ENCODE peak calls at places on chromosome 21, in eight cellular contexts. V is fibroblast of mammary gland, L is H9, D is fibroblast of pulmonary artery, H is heart right ventricle, Z is Panc1, I is tibial nerve, X is suprapubic skin. R is an unnamed sample.

GRCh38 chr21:15543473-15543872 is 186.3 kb upstream of the USP25 start:
- DNase-seq in L (no peak), I (no peak), V (no peak), X (no peak), H (no peak), D (no peak), Z (no peak), R (no peak)

GRCh38 chr21:36419996-36420395 is 34.8 kb downstream of the CHAF1B start:
- DNase-seq in L (peak), X (peak), Z (no peak), D (peak), V (peak), I (peak), H (peak), R (peak)

GRCh38 chr21:23471877-23472276 is 2135.4 kb downstream of the MRPL39 start:
- DNase-seq in I (no peak), D (no peak), X (no peak), V (no peak), L (no peak), H (no peak), Z (no peak), R (no peak)

GRCh38 chr21:31952828-31953227 is 80.0 kb downstream of the HUNK start:
- DNase-seq in I (no peak), X (no peak), V (no peak), D (no peak), H (no peak), L (no peak), Z (no peak), R (no peak)

GRCh38 chr21:33028759-33029511 is 3.2 kb downstream of the OLIG2 start:
- DNase-seq in Z (no peak), I (no peak), L (peak), D (no peak), X (no peak), H (no peak), V (no peak), R (peak)

GRCh38 chr21:15164678-15165303 is 100.0 kb upstream of the NRIP1 start:
- DNase-seq in Z (no peak), I (no peak), X (no peak), L (no peak), H (no peak), V (peak), D (peak), R (no peak)

GRCh38 chr21:16179732-16180131 is 449.9 kb downstream of the USP25 start:
- DNase-seq in L (no peak), D (no peak), V (no peak), X (no peak), Z (no peak), H (no peak), I (no peak), R (no peak)

GRCh38 chr21:35211767-35212166 is 162.7 kb upstream of the RUNX1 start:
- DNase-seq in X (no peak), V (peak), Z (no peak), L (no peak), H (no peak), D (no peak), I (no peak), R (no peak)

GRCh38 chr21:27476696-27477095 is 509.8 kb upstream of the ADAMTS5 start:
- DNase-seq in D (peak), X (no peak), I (no peak), Z (no peak), L (no peak), V (peak), H (no peak), R (no peak)

GRCh38 chr21:35711661-35712060 is 348.7 kb downstream of the SETD4 start:
- DNase-seq in V (no peak), H (no peak), D (no peak), Z (no peak), I (no peak), L (no peak), X (no peak), R (no peak)

GRCh38 chr21:21439761-21440160 is 441.6 kb downstream of the NCAM2 start:
- DNase-seq in V (peak), I (no peak), D (peak), H (no peak), L (no peak), Z (no peak), X (no peak), R (no peak)

GRCh38 chr21:32325706-32326105 is 27.1 kb downstream of the MRAP start:
- DNase-seq in H (no peak), Z (no peak), I (no peak), L (no peak), D (no peak), V (no peak), X (no peak), R (no peak)

GRCh38 chr21:35254752-35255138 is 205.6 kb upstream of the RUNX1 start:
- DNase-seq in L (no peak), D (no peak), X (no peak), Z (no peak), I (no peak), H (no peak), V (no peak), R (no peak)

GRCh38 chr21:14581902-14582457 is 35.9 kb upstream of the SAMSN1 start:
- DNase-seq in Z (no peak), V (no peak), I (no peak), X (no peak), H (no peak), L (no peak), D (no peak), R (no peak)

GRCh38 chr21:15379776-15380175 is 315.0 kb upstream of the NRIP1 start:
- DNase-seq in L (no peak), D (peak), I (no peak), Z (no peak), V (no peak), X (no peak), H (no peak), R (no peak)

DNA sequence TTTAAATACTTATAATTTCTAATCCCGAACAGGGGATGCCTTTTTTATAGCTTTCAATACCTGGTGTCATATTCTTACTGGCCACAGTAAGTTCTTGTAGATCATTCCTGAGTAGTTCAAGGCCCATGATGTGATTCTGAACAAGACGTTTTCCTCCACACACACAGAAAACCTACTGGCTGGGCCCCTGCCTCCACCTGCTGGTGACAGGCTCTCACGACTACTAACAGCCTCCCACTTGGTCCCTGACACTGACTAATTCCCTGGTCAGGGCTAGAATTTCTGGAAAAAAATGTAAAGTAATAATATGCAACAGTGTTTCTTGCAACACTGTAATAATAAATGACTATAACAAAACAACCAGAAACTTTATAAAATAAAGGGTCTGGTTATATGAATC is 50.4 kb upstream of the RIPK4 start:
- DNase-seq in D (peak), X (peak), H (no peak), V (peak), Z (no peak), L (peak), I (peak), R (peak)
- TF ChIP-seq CTCF in D (peak), X (peak), H (peak), V (peak), Z (peak), L (peak), I (peak), R (no peak)

DNA sequence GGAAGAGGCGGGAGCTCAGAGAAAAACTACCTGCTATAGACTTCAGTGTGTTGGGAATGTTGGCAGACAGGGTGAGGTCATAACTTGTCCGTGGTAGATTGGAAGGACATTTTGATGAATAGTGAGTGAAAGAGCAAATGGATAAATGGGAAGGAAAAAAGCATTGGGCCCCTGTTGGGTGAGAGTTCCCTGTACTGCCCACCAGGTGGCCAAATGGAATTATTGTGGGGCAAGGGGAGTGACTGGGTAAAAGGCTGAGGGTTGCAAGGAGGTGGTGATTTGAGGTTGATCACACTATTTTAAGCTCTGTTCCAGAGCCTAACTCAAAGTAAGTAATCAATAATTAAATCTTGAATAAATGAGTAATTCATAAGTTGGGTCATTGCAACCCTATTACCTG is 60.4 kb downstream of the MRPS6 start:
- DNase-seq in H (no peak), V (no peak), X (no peak), Z (no peak), L (no peak), I (no peak), D (no peak), R (no peak)
- TF ChIP-seq CTCF in H (no peak), V (peak), X (no peak), Z (peak), L (peak), I (no peak), D (peak), R (peak)

GRCh38 chr21:43611598-43612369 is 47.5 kb downstream of the HSF2BP start:
- DNase-seq in I (peak), X (no peak), H (peak), D (peak), V (peak), L (peak), Z (no peak), R (peak)
- TF ChIP-seq CTCF in I (peak), X (peak), H (peak), D (peak), V (peak), L (peak), Z (peak), R (no peak)

DNA sequence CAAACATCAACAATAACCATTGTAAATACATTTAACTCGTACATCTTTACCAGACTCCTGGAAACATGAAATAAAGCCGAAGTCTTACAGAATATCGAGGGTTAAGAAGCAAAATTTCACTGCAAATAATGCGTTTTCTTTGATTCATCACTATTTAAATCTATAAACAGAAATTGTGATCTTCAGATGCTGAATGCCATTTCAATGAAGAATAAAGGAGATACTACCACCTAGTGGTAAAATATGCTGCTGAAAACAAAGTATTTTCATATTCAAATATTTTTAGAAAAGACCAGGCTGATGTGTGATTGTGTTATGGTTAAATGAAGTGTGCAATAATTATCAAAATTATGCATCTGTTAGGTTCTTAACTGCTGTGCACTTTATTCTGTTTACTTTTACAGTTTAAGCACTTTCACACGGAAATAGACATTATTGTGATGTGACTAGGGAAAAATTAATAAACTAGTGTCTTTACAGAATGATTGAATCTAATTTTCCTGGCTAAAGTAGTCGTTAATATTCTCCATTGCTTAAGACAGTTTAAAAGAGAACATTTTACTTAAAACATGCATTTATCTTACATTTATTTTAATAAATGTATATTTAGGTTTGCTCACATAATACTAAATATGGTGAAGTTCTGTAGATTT is 1093.1 kb downstream of the MRPL39 start:
- DNase-seq in L (no peak), Z (peak), V (no peak), I (no peak), X (no peak), H (no peak), D (peak), R (no peak)
- TF ChIP-seq CTCF in L (peak), Z (peak), V (peak), I (peak), X (no peak), H (peak), D (peak), R (peak)

GRCh38 chr21:37566790-37567725 is 200.5 kb downstream of the DYRK1A start:
- DNase-seq in D (peak), X (no peak), H (no peak), Z (no peak), L (no peak), V (no peak), I (no peak), R (no peak)

GRCh38 chr21:37564341-37564923 is 197.9 kb downstream of the DYRK1A start:
- DNase-seq in V (peak), X (peak), D (peak), H (peak), L (peak), I (peak), Z (peak), R (peak)

GRCh38 chr21:37563641-37564340 is 197.2 kb downstream of the DYRK1A start:
- DNase-seq in H (peak), X (peak), D (peak), V (peak), Z (peak), I (peak), L (peak), R (peak)

GRCh38 chr21:37564924-37565529 is 198.5 kb downstream of the DYRK1A start:
- DNase-seq in I (no peak), H (no peak), Z (no peak), L (no peak), X (no peak), V (no peak), D (no peak), R (no peak)

GRCh38 chr21:37565530-37566223 is 199.1 kb downstream of the DYRK1A start:
- DNase-seq in D (no peak), H (no peak), X (no peak), Z (no peak), L (no peak), I (no peak), V (peak), R (no peak)
- TF ChIP-seq CTCF in D (no peak), H (no peak), X (no peak), Z (no peak), L (no peak), I (no peak), V (no peak), R (no peak)

GRCh38 chr21:45959779-45960390 is 21.7 kb upstream of the COL6A1 start:
- DNase-seq in V (no peak), D (no peak), I (no peak), X (peak), Z (no peak), L (no peak), H (no peak), R (no peak)
- TF ChIP-seq CTCF in V (no peak), D (no peak), I (no peak), X (no peak), Z (no peak), L (no peak), H (no peak), R (no peak)

DNA sequence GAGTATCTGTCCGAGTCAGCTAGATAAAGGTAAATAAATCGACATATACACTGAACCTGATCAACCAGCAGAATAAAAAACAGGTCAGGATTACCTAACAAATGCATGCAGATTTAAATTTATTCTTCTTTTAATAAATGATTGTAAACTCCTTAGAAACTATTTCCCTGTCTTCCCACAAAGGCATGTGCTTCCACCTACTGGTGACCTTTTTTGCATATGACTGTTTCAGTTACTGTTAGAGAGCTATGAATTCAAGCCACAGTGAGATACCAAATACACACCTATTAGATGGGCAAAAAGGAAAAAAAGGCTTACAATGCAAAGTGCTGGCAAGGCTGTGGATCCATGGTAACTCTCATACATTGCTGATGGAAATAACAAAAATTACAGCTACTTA is 957.4 kb upstream of the NCAM2 start:
- DNase-seq in I (no peak), H (no peak), L (no peak), X (no peak), D (no peak), Z (no peak), V (no peak), R (no peak)
- TF ChIP-seq CTCF in I (no peak), H (peak), L (peak), X (no peak), D (no peak), Z (peak), V (no peak), R (no peak)

GRCh38 chr21:25361097-25361496 is 246.2 kb downstream of the MRPL39 start:
- DNase-seq in D (no peak), X (no peak), V (no peak), Z (no peak), I (no peak), L (no peak), H (no peak), R (no peak)

GRCh38 chr21:25359724-25360123 is 247.6 kb downstream of the MRPL39 start:
- DNase-seq in Z (no peak), X (no peak), H (no peak), I (no peak), V (peak), D (no peak), L (no peak), R (no peak)

GRCh38 chr21:25361765-25362164 is 245.5 kb downstream of the MRPL39 start:
- DNase-seq in I (no peak), Z (no peak), X (no peak), D (no peak), H (no peak), L (no peak), V (no peak), R (no peak)

GRCh38 chr21:25362375-25363267 is 244.7 kb downstream of the MRPL39 start:
- DNase-seq in Z (no peak), D (no peak), X (no peak), I (no peak), L (no peak), H (no peak), V (no peak), R (peak)

DNA sequence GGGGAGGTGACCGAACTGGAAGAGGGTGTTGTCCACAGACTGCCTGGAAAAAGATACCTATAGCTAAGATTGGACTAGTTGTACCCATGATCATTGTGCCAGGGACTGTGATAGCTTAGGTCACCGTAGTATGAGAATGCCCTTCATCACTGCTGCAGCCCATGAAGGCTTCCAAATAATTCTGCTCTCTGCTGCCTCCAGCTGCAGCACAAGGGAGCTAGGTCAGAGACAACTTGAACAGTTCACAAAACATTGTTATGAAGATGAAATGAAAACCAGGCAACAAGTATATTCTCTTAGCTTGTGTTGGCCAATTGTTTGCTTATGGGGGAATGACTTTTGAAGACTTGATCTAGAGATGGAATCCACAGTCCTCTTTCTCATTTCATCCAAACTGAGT is 246.7 kb downstream of the MRPL39 start:
- DNase-seq in I (no peak), X (no peak), D (no peak), V (peak), L (no peak), Z (no peak), H (no peak), R (peak)
- TF ChIP-seq CTCF in I (no peak), X (no peak), D (peak), V (peak), L (peak), Z (peak), H (no peak), R (peak)

DNA sequence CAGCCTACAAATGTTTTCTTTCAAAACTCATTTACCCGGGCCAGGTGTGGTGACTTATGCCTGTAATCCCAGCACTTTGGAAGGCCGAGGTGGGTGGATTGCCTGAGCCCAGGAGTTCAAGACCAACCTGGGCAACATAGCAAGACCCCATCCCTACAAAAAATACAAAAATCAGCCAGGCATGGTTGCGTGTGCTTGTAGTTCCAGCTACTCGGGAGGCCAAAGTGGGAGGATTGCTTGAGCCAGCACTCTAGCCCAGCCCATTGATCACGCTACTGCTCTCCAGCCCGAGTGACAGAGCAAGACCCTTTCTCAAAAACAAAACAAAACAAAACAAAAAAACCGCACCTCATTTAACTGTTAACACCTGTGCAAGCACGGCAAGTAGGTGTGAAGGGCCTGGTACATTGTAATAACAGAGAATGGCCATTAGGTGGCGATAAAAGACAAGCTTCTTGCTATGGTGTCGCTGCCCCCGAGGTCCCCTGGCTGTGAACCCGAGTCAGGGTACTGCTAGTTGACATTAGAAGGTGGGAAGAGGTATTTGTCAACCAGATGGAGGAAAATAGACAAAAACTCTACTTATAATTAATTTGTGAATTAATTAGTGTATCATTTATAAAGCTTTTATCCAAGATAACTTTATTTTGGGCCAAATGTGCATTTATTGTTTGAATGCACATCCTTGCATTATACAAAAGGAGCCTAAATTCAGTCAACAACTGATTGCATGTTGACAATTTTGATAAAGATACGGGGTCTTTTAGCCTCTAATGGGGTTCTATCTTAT is 66.5 kb downstream of the SH3BGR start:
- DNase-seq in H (no peak), V (peak), D (peak), I (peak), L (peak), X (no peak), Z (peak), R (peak)
- TF ChIP-seq CTCF in H (peak), V (peak), D (peak), I (peak), L (peak), X (peak), Z (peak), R (peak)